ENCODE peak calls at places on chromosomes 13 and 19, in five cellular contexts. O is SK-N-SH, S is transverse colon, I is upper lobe of left lung, M is esophagus muscularis mucosa. R is an unnamed sample. For H3K4me1, the result is how much of the 10 kb centered on the place peaks cover.

GRCh38 chr19:18204394-18205179 is 745 bp upstream of the RAB3A start:
- DNase-seq in O (peak), S (peak), I (no peak), M (no peak), R (peak)

GRCh38 chr19:27971071-27971470 is 1241.9 kb downstream of the UQCRFS1 start:
- DNase-seq in O (no peak), S (no peak), I (no peak), M (no peak), R (no peak)

GRCh38 chr13:29713841-29714240 is 118.4 kb upstream of the SLC7A1 start:
- DNase-seq in O (peak), S (no peak), I (no peak), M (no peak), R (no peak)

GRCh38 chr13:111328803-111329410 is 8.5 kb downstream of the TEX29 start:
- DNase-seq in O (no peak), S (no peak), I (peak), M (no peak), R (no peak)

GRCh38 chr19:49801966-49802661 is 11.0 kb downstream of the FUZ start:
- DNase-seq in O (peak), S (peak), I (peak), M (peak), R (peak)

GRCh38 chr19:13920940-13921744 is 15.1 kb downstream of the CC2D1A start:
- DNase-seq in O (peak), S (no peak), I (no peak), M (no peak), R (no peak)

GRCh38 chr13:44169018-44169909 is 204.4 kb upstream of the SERP2 start:
- DNase-seq in O (no peak), S (no peak), I (no peak), M (no peak), R (no peak)

GRCh38 chr13:36207672-36208071 is 6.7 kb downstream of the SOHLH2 start:
- DNase-seq in O (no peak), S (no peak), I (no peak), M (no peak), R (no peak)

GRCh38 chr13:77660841-77661250 is 36.6 kb upstream of the SLAIN1 start:
- DNase-seq in O (no peak), S (no peak), I (peak), M (no peak), R (no peak)

GRCh38 chr19:38142176-38143035 is 81.6 kb downstream of the DPF1 start:
- DNase-seq in O (peak), S (peak), I (no peak), M (no peak), R (peak)

GRCh38 chr19:38685666-38686529 is 38.4 kb downstream of the ACTN4 start:
- DNase-seq in O (peak), S (no peak), I (no peak), M (no peak), R (no peak)

GRCh38 chr13:36480726-36481485 is 48.6 kb downstream of the CCNA1 start:
- DNase-seq in O (no peak), S (no peak), I (no peak), M (no peak), R (no peak)

GRCh38 chr19:47228168-47228936 is 2.6 kb downstream of the BBC3 start:
- DNase-seq in O (peak), S (peak), I (peak), M (no peak), R (peak)

GRCh38 chr13:44293354-44293753 is 80.3 kb upstream of the SERP2 start:
- DNase-seq in O (no peak), S (no peak), I (no peak), M (no peak), R (no peak)

GRCh38 chr19:58387338-58388174 is 487 bp downstream of the RPS5 start:
- DNase-seq in O (peak), S (no peak), I (no peak), M (no peak), R (no peak)

GRCh38 chr19:58386166-58386575 is 898 bp upstream of the RPS5 start:
- DNase-seq in O (no peak), S (no peak), I (no peak), M (no peak), R (no peak)

GRCh38 chr19:58388175-58388526 is 1.1 kb downstream of the RPS5 start:
- DNase-seq in O (no peak), S (no peak), I (no peak), M (no peak), R (no peak)

GRCh38 chr19:58385313-58386165 is 1.5 kb upstream of the RPS5 start:
- DNase-seq in O (no peak), S (no peak), I (no peak), M (no peak), R (no peak)

GRCh38 chr19:58386576-58387337 is at the start of gene RPS5:
- DNase-seq in O (peak), S (peak), I (peak), M (peak), R (peak)
- TF ChIP-seq EP300 in O (no peak), S (no peak), I (no peak), M (no peak), R (no peak)

GRCh38 chr19:2646866-2647535 is 55.5 kb downstream of the GNG7 start:
- DNase-seq in O (no peak), S (no peak), I (no peak), M (no peak), R (no peak)

GRCh38 chr19:2648099-2648498 is 54.4 kb downstream of the GNG7 start:
- DNase-seq in O (no peak), S (no peak), I (no peak), M (no peak), R (no peak)

GRCh38 chr19:2650515-2650914 is 52.0 kb downstream of the GNG7 start:
- DNase-seq in O (no peak), S (no peak), I (peak), M (no peak), R (no peak)

GRCh38 chr19:2645816-2646215 is 56.7 kb downstream of the GNG7 start:
- DNase-seq in O (no peak), S (no peak), I (no peak), M (no peak), R (no peak)

GRCh38 chr19:2648528-2648937 is 54.0 kb downstream of the GNG7 start:
- DNase-seq in O (peak), S (peak), I (peak), M (no peak), R (peak)
- TF ChIP-seq POLR2AphosphoS5 in O (no peak), S (no peak), I (no peak), M (peak), R (peak)

GRCh38 chr13:97257800-97258799 is 36.0 kb downstream of the MBNL2 start:
- DNase-seq in O (no peak), S (no peak), I (no peak), M (no peak), R (no peak)
- H3K4me1 ChIP-seq in O (half or more), S (half or more), I (half or more), M (half or more), R (half or more)

DNA sequence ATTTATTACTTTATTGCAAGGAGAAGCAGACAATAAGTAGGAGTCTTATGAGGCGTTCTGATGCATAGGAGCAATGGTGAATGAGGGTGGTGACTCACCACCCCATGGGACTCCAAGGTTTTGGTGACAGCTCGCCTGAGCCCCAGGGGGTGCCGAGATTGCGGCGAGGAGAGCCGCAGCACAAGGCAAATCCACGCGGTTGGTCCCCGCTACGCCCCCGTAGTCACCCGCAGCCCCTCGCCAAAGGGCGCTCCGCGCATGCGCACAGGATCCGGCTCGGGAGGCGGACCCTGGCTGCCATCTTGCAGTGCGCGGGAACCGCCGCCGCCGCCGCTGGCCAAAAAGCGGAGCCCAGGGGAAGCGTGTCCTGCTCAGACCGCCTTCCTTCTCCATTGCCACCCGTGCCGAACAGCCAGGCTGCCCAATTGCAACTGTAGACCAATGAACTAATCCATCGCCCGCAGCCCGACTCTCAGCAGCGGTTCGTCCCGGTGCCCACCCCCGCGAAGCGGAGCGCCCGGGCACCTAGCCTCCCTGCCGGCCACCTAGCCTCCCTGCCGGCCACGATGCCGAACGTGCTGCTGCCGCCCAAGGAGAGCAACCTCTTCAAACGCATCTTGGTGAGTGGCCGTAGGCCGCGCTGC is at the start of gene NAA16:
- DNase-seq in O (peak), S (peak), I (peak), M (peak), R (peak)
- TF ChIP-seq EP300 in O (peak), S (no peak), I (no peak), M (no peak), R (no peak)

DNA sequence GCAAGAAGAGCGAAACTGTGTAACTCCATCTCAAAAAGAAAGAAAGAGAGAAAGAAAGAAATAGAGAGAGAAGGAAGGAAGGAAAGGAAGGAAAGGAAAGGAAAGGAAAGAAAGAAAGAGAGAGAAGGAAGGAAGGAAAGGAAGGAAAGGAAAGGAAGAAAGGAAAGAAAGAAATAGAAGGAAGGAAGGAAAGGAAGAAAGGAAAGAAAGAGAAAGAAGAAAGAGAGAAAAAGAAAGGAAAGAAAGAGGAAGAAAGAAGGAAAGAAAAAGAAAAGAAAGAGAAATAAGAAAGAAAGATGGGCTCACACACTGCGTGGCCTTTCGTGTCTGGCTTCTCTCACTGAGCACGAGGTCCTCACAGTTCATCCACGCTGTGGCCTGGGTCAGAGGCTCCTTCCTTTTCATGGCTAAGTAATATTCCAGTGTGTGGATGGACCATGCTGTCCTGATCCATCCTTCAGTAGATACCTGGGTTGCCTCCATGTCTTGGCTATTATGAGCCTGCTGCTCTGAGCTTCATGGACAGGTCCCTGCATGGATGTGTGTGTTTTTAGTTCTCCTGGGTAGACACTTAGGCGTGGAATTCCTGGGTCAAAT is 67.4 kb upstream of the NFIC start:
- DNase-seq in O (peak), S (no peak), I (no peak), M (no peak), R (no peak)
- TF ChIP-seq POLR2AphosphoS5 in O (no peak), S (no peak), I (no peak), M (no peak), R (no peak)

R was measured in stomach.